ENCODE peak calls at places on chromosomes 12 and 14, in seven cellular contexts. One of them, this sample, is unnamed.

GRCh38 chr12:125096894-125097293 is 31.7 kb downstream of the AACS start:
- DNase-seq in nucleus accumbens: no peak
- DNase-seq in AG08396: no peak
- DNase-seq in lower lobe of right lung: no peak
- DNase-seq in ELR: no peak
- DNase-seq in Karpas-422: no peak
- DNase-seq in midbrain: no peak
- DNase-seq in this sample: no peak

GRCh38 chr14:88605594-88605993 is 42.8 kb downstream of the ZC3H14 start:
- DNase-seq in ELR: no peak
- DNase-seq in lower lobe of right lung: no peak
- DNase-seq in Karpas-422: no peak
- DNase-seq in nucleus accumbens: no peak
- DNase-seq in AG08396: no peak
- DNase-seq in midbrain: no peak
- DNase-seq in this sample: no peak

GRCh38 chr12:111405856-111406473 is at the start of gene SH2B3:
- DNase-seq in nucleus accumbens: no peak
- DNase-seq in AG08396: no peak
- DNase-seq in Karpas-422: no peak
- DNase-seq in midbrain: no peak
- DNase-seq in lower lobe of right lung: no peak
- DNase-seq in ELR: peak
- DNase-seq in this sample: no peak

GRCh38 chr12:48446372-48446771 is 26.0 kb upstream of the ANP32D start:
- DNase-seq in ELR: no peak
- DNase-seq in AG08396: no peak
- DNase-seq in nucleus accumbens: no peak
- DNase-seq in Karpas-422: no peak
- DNase-seq in lower lobe of right lung: no peak
- DNase-seq in midbrain: no peak
- DNase-seq in this sample: no peak

GRCh38 chr12:11758087-11758837 is 108.8 kb downstream of the ETV6 start:
- DNase-seq in AG08396: no peak
- DNase-seq in lower lobe of right lung: no peak
- DNase-seq in Karpas-422: no peak
- DNase-seq in nucleus accumbens: no peak
- DNase-seq in midbrain: no peak
- DNase-seq in ELR: no peak
- DNase-seq in this sample: no peak

GRCh38 chr14:101444116-101444515 is 117.2 kb upstream of the DIO3 start:
- DNase-seq in ELR: peak
- DNase-seq in AG08396: no peak
- DNase-seq in nucleus accumbens: no peak
- DNase-seq in Karpas-422: no peak
- DNase-seq in midbrain: no peak
- DNase-seq in lower lobe of right lung: no peak
- DNase-seq in this sample: peak

GRCh38 chr14:75229923-75230792 is 48.5 kb upstream of the FOS start:
- DNase-seq in ELR: peak
- DNase-seq in AG08396: peak
- DNase-seq in lower lobe of right lung: peak
- DNase-seq in Karpas-422: peak
- DNase-seq in nucleus accumbens: no peak
- DNase-seq in midbrain: no peak
- DNase-seq in this sample: peak

GRCh38 chr14:72142328-72142727 is 210.1 kb downstream of the RGS6 start:
- DNase-seq in nucleus accumbens: no peak
- DNase-seq in Karpas-422: no peak
- DNase-seq in midbrain: no peak
- DNase-seq in AG08396: no peak
- DNase-seq in lower lobe of right lung: no peak
- DNase-seq in ELR: no peak
- DNase-seq in this sample: no peak

GRCh38 chr14:61322799-61323290 is 1.5 kb downstream of the PRKCH start:
- DNase-seq in ELR: no peak
- DNase-seq in lower lobe of right lung: peak
- DNase-seq in nucleus accumbens: no peak
- DNase-seq in AG08396: peak
- DNase-seq in Karpas-422: no peak
- DNase-seq in midbrain: no peak
- DNase-seq in this sample: no peak

GRCh38 chr14:94145902-94146527 is 16.6 kb upstream of the IFI27L2 start:
- DNase-seq in ELR: no peak
- DNase-seq in AG08396: no peak
- DNase-seq in Karpas-422: no peak
- DNase-seq in midbrain: no peak
- DNase-seq in lower lobe of right lung: no peak
- DNase-seq in nucleus accumbens: no peak
- DNase-seq in this sample: no peak

GRCh38 chr12:19938031-19938430 is 430.3 kb upstream of the PDE3A start:
- DNase-seq in nucleus accumbens: no peak
- DNase-seq in Karpas-422: no peak
- DNase-seq in midbrain: no peak
- DNase-seq in AG08396: no peak
- DNase-seq in ELR: no peak
- DNase-seq in lower lobe of right lung: no peak
- DNase-seq in this sample: no peak

GRCh38 chr12:96368233-96368632 is 32.0 kb downstream of the CDK17 start:
- DNase-seq in lower lobe of right lung: no peak
- DNase-seq in Karpas-422: no peak
- DNase-seq in ELR: no peak
- DNase-seq in nucleus accumbens: peak
- DNase-seq in midbrain: peak
- DNase-seq in AG08396: no peak
- DNase-seq in this sample: no peak

GRCh38 chr12:88720785-88721650 is 140.7 kb upstream of the KITLG start:
- DNase-seq in nucleus accumbens: no peak
- DNase-seq in Karpas-422: no peak
- DNase-seq in midbrain: no peak
- DNase-seq in ELR: no peak
- DNase-seq in lower lobe of right lung: no peak
- DNase-seq in AG08396: no peak
- DNase-seq in this sample: no peak

GRCh38 chr12:52632656-52633055 is 14.3 kb upstream of the KRT73 start:
- DNase-seq in Karpas-422: no peak
- DNase-seq in nucleus accumbens: no peak
- DNase-seq in AG08396: no peak
- DNase-seq in midbrain: no peak
- DNase-seq in lower lobe of right lung: no peak
- DNase-seq in ELR: no peak
- DNase-seq in this sample: no peak

GRCh38 chr14:88986146-88986841 is 161.8 kb downstream of the TTC8 start:
- DNase-seq in lower lobe of right lung: no peak
- DNase-seq in Karpas-422: no peak
- DNase-seq in ELR: peak
- DNase-seq in nucleus accumbens: no peak
- DNase-seq in midbrain: no peak
- DNase-seq in AG08396: peak
- DNase-seq in this sample: peak

GRCh38 chr14:19799880-19800279 is 3.7 kb upstream of the OR4N2 start:
- DNase-seq in AG08396: no peak
- DNase-seq in midbrain: no peak
- DNase-seq in lower lobe of right lung: no peak
- DNase-seq in Karpas-422: no peak
- DNase-seq in nucleus accumbens: no peak
- DNase-seq in ELR: no peak
- DNase-seq in this sample: no peak

GRCh38 chr14:38208825-38209562 is 1.3 kb downstream of the SSTR1 start:
- DNase-seq in AG08396: peak
- DNase-seq in lower lobe of right lung: peak
- DNase-seq in ELR: peak
- DNase-seq in Karpas-422: no peak
- DNase-seq in midbrain: no peak
- DNase-seq in nucleus accumbens: no peak
- DNase-seq in this sample: peak

GRCh38 chr12:49279706-49280159 is 14.9 kb downstream of the TUBA1C start:
- DNase-seq in nucleus accumbens: no peak
- DNase-seq in ELR: no peak
- DNase-seq in lower lobe of right lung: peak
- DNase-seq in AG08396: no peak
- DNase-seq in midbrain: no peak
- DNase-seq in Karpas-422: no peak
- DNase-seq in this sample: peak

GRCh38 chr14:91996951-91997371 is 42.9 kb downstream of the TRIP11 start:
- DNase-seq in Karpas-422: peak
- DNase-seq in lower lobe of right lung: no peak
- DNase-seq in AG08396: peak
- DNase-seq in nucleus accumbens: no peak
- DNase-seq in ELR: peak
- DNase-seq in midbrain: no peak
- DNase-seq in this sample: peak

GRCh38 chr12:91210144-91210543 is 27.5 kb upstream of the DCN start:
- DNase-seq in midbrain: no peak
- DNase-seq in AG08396: no peak
- DNase-seq in Karpas-422: no peak
- DNase-seq in ELR: no peak
- DNase-seq in nucleus accumbens: no peak
- DNase-seq in lower lobe of right lung: no peak
- DNase-seq in this sample: no peak

GRCh38 chr12:103561174-103561573 is 25.9 kb upstream of the STAB2 start:
- DNase-seq in AG08396: no peak
- DNase-seq in ELR: peak
- DNase-seq in midbrain: no peak
- DNase-seq in nucleus accumbens: no peak
- DNase-seq in Karpas-422: no peak
- DNase-seq in lower lobe of right lung: no peak
- DNase-seq in this sample: no peak

GRCh38 chr14:52124791-52125661 is 56.2 kb upstream of the NID2 start:
- DNase-seq in lower lobe of right lung: no peak
- DNase-seq in Karpas-422: peak
- DNase-seq in nucleus accumbens: no peak
- DNase-seq in AG08396: peak
- DNase-seq in midbrain: no peak
- DNase-seq in ELR: peak
- DNase-seq in this sample: peak

GRCh38 chr12:101783150-101783549 is 43.9 kb upstream of the SYCP3 start:
- DNase-seq in lower lobe of right lung: no peak
- DNase-seq in ELR: no peak
- DNase-seq in AG08396: no peak
- DNase-seq in Karpas-422: no peak
- DNase-seq in midbrain: no peak
- DNase-seq in nucleus accumbens: no peak
- DNase-seq in this sample: no peak

GRCh38 chr12:79689477-79690155 is 1.1 kb downstream of the PAWR start:
- DNase-seq in Karpas-422: peak
- DNase-seq in lower lobe of right lung: peak
- DNase-seq in AG08396: peak
- DNase-seq in nucleus accumbens: peak
- DNase-seq in midbrain: peak
- DNase-seq in ELR: peak
- DNase-seq in this sample: peak